ENCODE peak calls at places on chromosomes 3 and 15, in seven cellular contexts. One of them, this sample, is unnamed.

GRCh38 chr3:178482981-178483380 is 53.3 kb upstream of the KCNMB2 start:
- DNase-seq in gastrocnemius medialis: no peak
- DNase-seq in activated CD8-positive, alpha-beta memory T cell treated with anti-CD3 and anti-CD28 coated beads for 48 hours: no peak
- DNase-seq in GM12865: no peak
- DNase-seq in EL: no peak
- DNase-seq in SW480: no peak
- DNase-seq in NCI-H2029 treated with DMSO at 0.1 percent for 48 hours: no peak
- DNase-seq in this sample: no peak

GRCh38 chr15:29681946-29682345 is 140.3 kb downstream of the TJP1 start:
- DNase-seq in GM12865: no peak
- DNase-seq in gastrocnemius medialis: no peak
- DNase-seq in EL: no peak
- DNase-seq in activated CD8-positive, alpha-beta memory T cell treated with anti-CD3 and anti-CD28 coated beads for 48 hours: no peak
- DNase-seq in SW480: no peak
- DNase-seq in NCI-H2029 treated with DMSO at 0.1 percent for 48 hours: no peak
- DNase-seq in this sample: no peak

GRCh38 chr3:188407158-188407880 is 253.4 kb downstream of the LPP start:
- DNase-seq in gastrocnemius medialis: no peak
- DNase-seq in NCI-H2029 treated with DMSO at 0.1 percent for 48 hours: no peak
- DNase-seq in activated CD8-positive, alpha-beta memory T cell treated with anti-CD3 and anti-CD28 coated beads for 48 hours: no peak
- DNase-seq in GM12865: no peak
- DNase-seq in SW480: no peak
- DNase-seq in EL: peak
- DNase-seq in this sample: no peak

GRCh38 chr15:51244366-51244977 is 93.9 kb downstream of the CYP19A1 start:
- DNase-seq in GM12865: peak
- DNase-seq in activated CD8-positive, alpha-beta memory T cell treated with anti-CD3 and anti-CD28 coated beads for 48 hours: no peak
- DNase-seq in NCI-H2029 treated with DMSO at 0.1 percent for 48 hours: no peak
- DNase-seq in EL: no peak
- DNase-seq in SW480: no peak
- DNase-seq in gastrocnemius medialis: no peak
- DNase-seq in this sample: no peak

GRCh38 chr15:29569533-29570092 is 252.7 kb downstream of the TJP1 start:
- DNase-seq in NCI-H2029 treated with DMSO at 0.1 percent for 48 hours: no peak
- DNase-seq in gastrocnemius medialis: no peak
- DNase-seq in SW480: peak
- DNase-seq in EL: no peak
- DNase-seq in activated CD8-positive, alpha-beta memory T cell treated with anti-CD3 and anti-CD28 coated beads for 48 hours: no peak
- DNase-seq in GM12865: no peak
- DNase-seq in this sample: no peak

GRCh38 chr3:55690746-55691540 is 203.8 kb upstream of the WNT5A start:
- DNase-seq in SW480: no peak
- DNase-seq in activated CD8-positive, alpha-beta memory T cell treated with anti-CD3 and anti-CD28 coated beads for 48 hours: no peak
- DNase-seq in GM12865: peak
- DNase-seq in EL: no peak
- DNase-seq in gastrocnemius medialis: no peak
- DNase-seq in NCI-H2029 treated with DMSO at 0.1 percent for 48 hours: peak
- DNase-seq in this sample: no peak

GRCh38 chr3:1183320-1184048 is 90.7 kb downstream of the CNTN6 start:
- DNase-seq in NCI-H2029 treated with DMSO at 0.1 percent for 48 hours: no peak
- DNase-seq in EL: no peak
- DNase-seq in SW480: no peak
- DNase-seq in gastrocnemius medialis: no peak
- DNase-seq in activated CD8-positive, alpha-beta memory T cell treated with anti-CD3 and anti-CD28 coated beads for 48 hours: no peak
- DNase-seq in GM12865: no peak
- DNase-seq in this sample: no peak

GRCh38 chr15:87755226-87755625 is 501.3 kb downstream of the NTRK3 start:
- DNase-seq in SW480: no peak
- DNase-seq in NCI-H2029 treated with DMSO at 0.1 percent for 48 hours: peak
- DNase-seq in activated CD8-positive, alpha-beta memory T cell treated with anti-CD3 and anti-CD28 coated beads for 48 hours: no peak
- DNase-seq in gastrocnemius medialis: no peak
- DNase-seq in EL: peak
- DNase-seq in GM12865: no peak
- DNase-seq in this sample: no peak

GRCh38 chr15:31474059-31474868 is 147.6 kb downstream of the KLF13 start:
- DNase-seq in SW480: no peak
- DNase-seq in EL: no peak
- DNase-seq in activated CD8-positive, alpha-beta memory T cell treated with anti-CD3 and anti-CD28 coated beads for 48 hours: no peak
- DNase-seq in gastrocnemius medialis: no peak
- DNase-seq in GM12865: peak
- DNase-seq in NCI-H2029 treated with DMSO at 0.1 percent for 48 hours: no peak
- DNase-seq in this sample: no peak